ENCODE peak calls at places on chromosomes 4 and X, in ten cellular contexts. K is kidney, F is colonic mucosa, U is thoracic aorta, N is ascending aorta, D is breast epithelium, P is psoas muscle, S is OCI-LY7, Z is heart left ventricle, O is suprapubic skin. M is an unnamed sample.
A peak's percentile ranks its signal among the peaks of the same experiment; 100 is the strongest.

GRCh38 chr4:155667538-155668511 is 1.2 kb downstream of the GUCY1A1 start:
- DNase-seq in K (peak; percentile 91), F (peak; percentile 18), U (no peak), N (no peak), D (no peak), P (peak; percentile 64), S (no peak), Z (peak; percentile 71), O (peak; percentile 56), M (peak; percentile 78)

GRCh38 chr4:52076731-52077130 is 25.6 kb downstream of the SPATA18 start:
- DNase-seq in K (peak; percentile 61), F (no peak), U (no peak), N (no peak), D (no peak), P (no peak), S (no peak), Z (no peak), O (no peak), M (no peak)

GRCh38 chr4:41535911-41536361 is 2.0 kb upstream of the LIMCH1 start:
- DNase-seq in K (no peak), F (no peak), U (no peak), N (no peak), D (no peak), P (no peak), S (no peak), Z (no peak), O (no peak), M (no peak)

GRCh38 chr4:12137556-12137955 is 708.9 kb upstream of the HS3ST1 start:
- DNase-seq in K (no peak), F (no peak), U (no peak), N (no peak), D (no peak), P (no peak), S (no peak), Z (no peak), O (no peak), M (no peak)

GRCh38 chrX:115226929-115227328 is 7.0 kb downstream of the LRCH2 start:
- DNase-seq in K (no peak), F (no peak), U (no peak), N (no peak), D (no peak), P (no peak), S (peak; percentile 0), Z (no peak), O (no peak), M (no peak)

GRCh38 chr4:6192245-6192644 is 8.1 kb downstream of the JAKMIP1 start:
- DNase-seq in K (peak; percentile 22), F (no peak), U (no peak), N (no peak), D (peak; percentile 20), P (no peak), S (no peak), Z (no peak), O (no peak), M (no peak)

GRCh38 chrX:43313035-43313434 is 343.1 kb upstream of the MAOA start:
- DNase-seq in K (no peak), F (no peak), U (no peak), N (no peak), D (no peak), P (no peak), S (no peak), Z (no peak), O (no peak), M (no peak)

GRCh38 chr4:101853691-101854090 is 63.2 kb downstream of the BANK1 start:
- DNase-seq in K (no peak), F (no peak), U (no peak), N (no peak), D (no peak), P (no peak), S (no peak), Z (no peak), O (no peak), M (no peak)

GRCh38 chrX:142001934-142002333 is 98.2 kb downstream of the MAGEC1 start:
- DNase-seq in K (no peak), F (no peak), U (no peak), N (no peak), D (no peak), P (no peak), S (no peak), Z (no peak), O (no peak), M (no peak)

GRCh38 chr4:105189855-105190650 is 43.4 kb downstream of the TET2 start:
- DNase-seq in K (no peak), F (no peak), U (no peak), N (no peak), D (no peak), P (no peak), S (no peak), Z (no peak), O (no peak), M (no peak)

GRCh38 chr4:105192910-105193309 is 46.2 kb downstream of the TET2 start:
- DNase-seq in K (no peak), F (no peak), U (no peak), N (no peak), D (no peak), P (no peak), S (no peak), Z (no peak), O (no peak), M (no peak)

GRCh38 chr4:105194328-105195231 is 47.9 kb downstream of the TET2 start:
- DNase-seq in K (no peak), F (no peak), U (no peak), N (no peak), D (no peak), P (no peak), S (no peak), Z (no peak), O (no peak), M (no peak)

GRCh38 chr4:105192474-105192873 is 45.8 kb downstream of the TET2 start:
- DNase-seq in K (no peak), F (no peak), U (no peak), N (no peak), D (no peak), P (no peak), S (no peak), Z (no peak), O (no peak), M (no peak)

GRCh38 chr4:105191621-105192210 is 45.0 kb downstream of the TET2 start:
- DNase-seq in K (no peak), F (no peak), U (no peak), N (no peak), D (no peak), P (no peak), S (no peak), Z (no peak), O (no peak), M (no peak)
- H3K4me1 ChIP-seq in K (peaks cover 5% of the 10 kb centered on the region), F (peaks cover 8% of the 10 kb centered on the region), U (peaks cover 31% of the 10 kb centered on the region), N (peaks cover 2% of the 10 kb centered on the region), D (no peaks in the 10 kb centered on the region), P (peaks cover 35% of the 10 kb centered on the region), S (no peaks in the 10 kb centered on the region), Z (peaks cover 54% of the 10 kb centered on the region), O (peaks cover 37% of the 10 kb centered on the region), M (no peaks in the 10 kb centered on the region)

DNA sequence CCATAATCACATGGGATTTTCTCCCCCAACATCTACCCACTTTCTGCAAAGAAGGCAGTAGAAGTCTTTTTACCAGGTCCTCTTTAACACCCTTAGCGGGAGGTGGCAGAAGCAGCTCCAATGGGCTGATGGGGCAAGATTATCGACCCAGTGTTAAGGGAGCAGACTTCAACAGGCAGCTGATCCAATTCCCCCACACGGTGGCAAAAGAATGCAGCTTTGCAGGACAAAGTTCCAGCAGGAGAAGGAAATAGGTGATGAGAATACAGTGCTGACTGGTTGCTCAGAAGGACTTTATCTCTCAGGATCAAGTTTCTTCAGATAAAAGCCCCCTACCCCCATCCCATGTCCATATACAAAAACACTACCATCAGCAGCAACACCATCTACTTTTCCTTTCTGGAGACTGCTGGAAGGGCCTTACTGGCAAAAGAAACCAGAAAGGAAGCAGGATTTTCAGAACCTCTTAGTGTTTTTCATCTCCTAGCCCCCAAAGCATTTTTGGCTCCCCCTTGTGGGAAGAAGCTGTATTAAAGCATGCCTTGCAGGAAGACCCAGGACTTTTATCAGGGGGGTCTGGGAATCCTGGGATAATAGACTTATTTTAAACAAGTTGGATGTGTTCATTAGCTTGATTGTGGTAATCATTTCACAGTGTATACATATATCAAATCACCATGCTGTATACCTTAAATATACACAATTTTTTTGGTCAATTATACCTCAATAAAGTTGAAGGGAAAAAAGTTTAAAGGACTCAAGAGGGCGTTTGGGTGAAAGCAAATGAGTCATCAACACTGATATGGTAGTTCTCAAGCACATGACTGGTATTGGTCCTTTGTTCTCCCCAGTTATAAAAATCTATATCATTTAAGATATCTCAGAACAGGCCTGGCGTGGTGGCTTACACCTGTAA is 146.4 kb downstream of the GPC3 start:
- DNase-seq in K (no peak), F (peak; percentile 50), U (no peak), N (no peak), D (no peak), P (no peak), S (peak; percentile 12), Z (no peak), O (no peak), M (peak; percentile 54)
- TF ChIP-seq CTCF in K (peak; percentile 41), F (peak; percentile 56), U (no peak), N (peak; percentile 34), D (no peak), P (peak; percentile 49), S (peak; percentile 73), Z (peak; percentile 33), O (peak; percentile 13), M (peak; percentile 72)

DNA sequence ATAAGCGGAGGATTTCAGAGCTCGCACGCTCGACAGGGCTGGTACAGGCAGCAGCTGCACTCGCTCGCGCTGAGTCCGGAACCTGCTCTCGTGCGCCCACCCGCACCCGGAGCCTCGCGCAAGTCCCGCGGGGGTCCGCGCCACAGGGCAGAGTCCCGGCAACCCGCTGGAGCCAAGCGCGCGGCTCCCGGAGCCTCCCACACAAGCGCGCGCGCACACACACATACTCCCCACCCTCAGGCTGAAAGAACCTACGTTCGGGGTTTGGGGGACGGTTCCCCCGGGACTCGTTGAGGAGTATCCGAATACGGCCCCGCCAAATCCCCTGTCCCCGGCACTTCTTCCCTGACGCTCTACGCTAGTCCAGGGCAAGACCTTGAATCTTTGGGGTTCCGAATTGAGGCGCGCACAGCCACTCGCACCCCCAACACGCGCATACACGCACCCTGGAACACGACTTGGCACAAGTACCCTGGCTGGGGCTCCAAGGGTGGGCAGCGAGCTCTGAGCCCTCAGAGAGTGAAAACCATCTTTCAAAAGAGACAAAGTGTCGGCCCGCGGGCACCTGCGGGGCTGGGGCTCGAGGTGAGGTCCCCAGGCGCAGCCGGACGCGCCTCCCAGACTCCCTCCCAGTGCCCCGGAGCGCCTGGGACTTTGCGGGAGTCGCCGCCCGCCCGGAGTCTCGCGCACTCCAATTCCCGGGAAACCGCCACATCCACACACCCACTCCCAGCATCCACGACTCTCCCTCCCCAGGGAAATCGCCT is 942 bp downstream of the ANOS1 start:
- DNase-seq in K (no peak), F (no peak), U (no peak), N (no peak), D (no peak), P (peak; percentile 57), S (no peak), Z (no peak), O (no peak), M (no peak)
- H3K4me3 ChIP-seq in K (peak overlapping the region; percentile 37), F (peak overlapping the region; percentile 13), U (peak overlapping the region; percentile 73), N (peak overlapping the region; percentile 65), D (peak overlapping the region; percentile 74), P (peak overlapping the region; percentile 69), S (no peak overlapping the region), Z (peak overlapping the region; percentile 57), O (peak overlapping the region; percentile 55), M (no peak overlapping the region)

DNA sequence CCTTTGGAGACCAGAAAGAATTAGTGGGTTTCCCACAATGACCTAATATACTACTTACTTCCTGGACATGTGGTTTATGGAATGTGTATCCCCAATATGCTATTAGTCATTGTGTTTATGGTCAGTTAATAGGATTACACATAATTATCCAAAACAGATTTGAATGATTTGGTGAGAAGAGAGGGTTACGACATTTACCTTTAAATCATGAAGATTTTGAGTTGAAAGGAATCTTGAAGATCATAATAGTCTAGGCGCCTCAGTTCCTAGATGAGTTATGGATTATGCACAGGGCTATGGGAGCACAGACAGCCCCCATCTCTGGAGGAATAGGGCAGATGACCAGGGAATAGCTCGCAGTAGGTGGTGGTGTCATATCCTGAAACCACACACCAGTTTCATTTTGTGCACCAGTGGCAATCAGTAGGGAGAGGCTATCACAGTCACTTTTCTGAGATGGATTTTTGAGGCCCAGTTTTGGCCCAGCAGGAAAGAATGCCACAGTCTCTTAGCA is 61.3 kb downstream of the SEPTIN11 start:
- DNase-seq in K (no peak), F (no peak), U (no peak), N (no peak), D (no peak), P (no peak), S (no peak), Z (no peak), O (no peak), M (no peak)
- H3K4me1 ChIP-seq in K (peaks cover 8% of the 10 kb centered on the region), F (no peaks in the 10 kb centered on the region), U (peaks cover 22% of the 10 kb centered on the region), N (peaks cover 13% of the 10 kb centered on the region), D (peaks cover 8% of the 10 kb centered on the region), P (no peaks in the 10 kb centered on the region), S (peaks cover 6% of the 10 kb centered on the region), Z (peaks cover 50% of the 10 kb centered on the region), O (peaks cover 23% of the 10 kb centered on the region), M (no peaks in the 10 kb centered on the region)

M was measured in DND-41.